ENCODE peak calls at places on chromosomes 5 and 9, in six cellular contexts. Q, S, K, P, N and M are unnamed samples.

GRCh38 chr5:100464418-100464817 is 70.8 kb upstream of the FAM174A start:
- DNase-seq in Q (peak), S (no peak), K (no peak), P (no peak), N (no peak), M (peak)

GRCh38 chr9:110932883-110933282 is 105.4 kb downstream of the LPAR1 start:
- DNase-seq in Q (no peak), S (no peak), K (no peak), P (no peak), N (no peak), M (no peak)

GRCh38 chr9:16653491-16654407 is 216.7 kb downstream of the BNC2 start:
- DNase-seq in Q (no peak), S (no peak), K (no peak), P (peak), N (peak), M (no peak)

GRCh38 chr9:115167175-115167574 is 49.2 kb upstream of the TNC start:
- DNase-seq in Q (peak), S (no peak), K (no peak), P (no peak), N (no peak), M (peak)

GRCh38 chr9:97046228-97046627 is 7.3 kb upstream of the CTSV start:
- DNase-seq in Q (peak), S (no peak), K (no peak), P (no peak), N (no peak), M (peak)

GRCh38 chr9:130242270-130243014 is 23.1 kb upstream of the HMCN2 start:
- DNase-seq in Q (no peak), S (no peak), K (no peak), P (no peak), N (no peak), M (no peak)

GRCh38 chr9:111197251-111197650 is 132.8 kb downstream of the OR2K2 start:
- DNase-seq in Q (no peak), S (no peak), K (no peak), P (no peak), N (no peak), M (no peak)

GRCh38 chr9:120902824-120903608 is 23.6 kb downstream of the TRAF1 start:
- DNase-seq in Q (no peak), S (no peak), K (no peak), P (no peak), N (no peak), M (no peak)

GRCh38 chr5:55816342-55816741 is 34.8 kb upstream of the IL31RA start:
- DNase-seq in Q (peak), S (no peak), K (no peak), P (no peak), N (no peak), M (peak)

GRCh38 chr5:128536229-128536860 is 1.7 kb downstream of the FBN2 start:
- DNase-seq in Q (no peak), S (no peak), K (no peak), P (no peak), N (no peak), M (no peak)

GRCh38 chr9:31808770-31809169 is 575.7 kb upstream of the ACO1 start:
- DNase-seq in Q (no peak), S (no peak), K (no peak), P (no peak), N (no peak), M (no peak)

GRCh38 chr5:60023255-60023654 is 129.7 kb upstream of the PDE4D start:
- DNase-seq in Q (no peak), S (no peak), K (no peak), P (no peak), N (no peak), M (no peak)

GRCh38 chr9:121901616-121902015 is 191.5 kb downstream of the TTLL11 start:
- DNase-seq in Q (no peak), S (no peak), K (no peak), P (no peak), N (no peak), M (no peak)

GRCh38 chr9:99579964-99580363 is 241.7 kb upstream of the NR4A3 start:
- DNase-seq in Q (no peak), S (no peak), K (no peak), P (no peak), N (no peak), M (no peak)

GRCh38 chr9:37200572-37201005 is 80.2 kb downstream of the ZCCHC7 start:
- DNase-seq in Q (peak), S (no peak), K (no peak), P (no peak), N (no peak), M (peak)

GRCh38 chr9:31135567-31135966 is 1248.9 kb upstream of the ACO1 start:
- DNase-seq in Q (no peak), S (no peak), K (no peak), P (no peak), N (no peak), M (no peak)

GRCh38 chr9:128833696-128834095 is 4.1 kb upstream of the SPOUT1 start:
- DNase-seq in Q (no peak), S (no peak), K (no peak), P (no peak), N (no peak), M (no peak)

GRCh38 chr5:175809531-175810121 is 61.8 kb upstream of the CPLX2 start:
- DNase-seq in Q (peak), S (no peak), K (no peak), P (peak), N (no peak), M (no peak)

GRCh38 chr9:133132174-133132573 is 11.1 kb upstream of the RALGDS start:
- DNase-seq in Q (no peak), S (no peak), K (no peak), P (no peak), N (no peak), M (no peak)

GRCh38 chr9:133128152-133128551 is 7.1 kb upstream of the RALGDS start:
- DNase-seq in Q (no peak), S (no peak), K (no peak), P (no peak), N (no peak), M (no peak)

GRCh38 chr9:133129001-133129799 is 8.2 kb upstream of the RALGDS start:
- DNase-seq in Q (no peak), S (no peak), K (no peak), P (no peak), N (no peak), M (no peak)

GRCh38 chr9:133131506-133131905 is 10.5 kb upstream of the RALGDS start:
- DNase-seq in Q (no peak), S (no peak), K (no peak), P (no peak), N (no peak), M (no peak)

DNA sequence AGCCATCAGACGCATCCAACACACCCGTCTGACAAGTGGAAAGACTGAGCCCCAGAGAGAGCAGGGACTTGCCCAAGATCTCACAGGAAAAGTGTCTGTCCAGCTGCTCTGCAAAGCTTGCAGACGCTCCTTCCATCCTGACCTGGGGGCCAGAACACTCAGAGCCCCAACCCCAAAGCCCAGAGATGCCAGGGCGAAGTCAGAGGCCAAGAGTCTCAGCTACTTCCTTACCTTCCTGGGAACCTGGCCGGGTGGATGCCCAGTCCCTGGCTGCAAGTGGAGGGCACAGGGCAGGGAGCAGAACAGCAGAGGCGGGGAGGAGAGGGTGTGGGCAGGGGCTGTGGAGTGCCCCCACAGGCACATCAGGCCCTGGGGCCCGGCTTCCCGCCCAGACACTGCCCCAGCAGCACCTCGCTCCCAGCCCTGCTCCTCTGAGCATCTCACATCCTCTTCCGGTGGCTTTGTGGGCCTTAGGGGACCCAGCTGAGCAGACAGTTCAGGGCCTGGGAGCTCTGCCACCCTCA is 9.7 kb upstream of the RALGDS start:
- DNase-seq in Q (no peak), S (no peak), K (no peak), P (no peak), N (no peak), M (no peak)
- H3K4me3 ChIP-seq in Q (no peak), S (peak), K (no peak), P (no peak), N (no peak), M (no peak)

GRCh38 chr5:23823521-23823920 is 316.1 kb downstream of the PRDM9 start:
- DNase-seq in Q (no peak), S (no peak), K (no peak), P (no peak), N (no peak), M (no peak)

GRCh38 chr5:23825196-23825595 is 317.8 kb downstream of the PRDM9 start:
- DNase-seq in Q (peak), S (no peak), K (no peak), P (no peak), N (no peak), M (no peak)

GRCh38 chr5:23820764-23821471 is 313.5 kb downstream of the PRDM9 start:
- DNase-seq in Q (peak), S (no peak), K (no peak), P (no peak), N (peak), M (peak)
- TF ChIP-seq CTCF in Q (peak), S (peak), K (no peak), P (peak), N (peak), M (peak)

GRCh38 chr9:112382066-112382465 is 2.2 kb downstream of the HSDL2 start:
- DNase-seq in Q (no peak), S (no peak), K (no peak), P (no peak), N (no peak), M (no peak)

GRCh38 chr9:112382501-112383364 is 2.8 kb downstream of the HSDL2 start:
- DNase-seq in Q (no peak), S (no peak), K (no peak), P (no peak), N (no peak), M (no peak)

GRCh38 chr9:112387115-112387514 is 7.2 kb downstream of the HSDL2 start:
- DNase-seq in Q (no peak), S (no peak), K (no peak), P (no peak), N (no peak), M (no peak)

GRCh38 chr9:112384219-112384618 is 4.3 kb downstream of the HSDL2 start:
- DNase-seq in Q (no peak), S (no peak), K (no peak), P (no peak), N (no peak), M (no peak)

GRCh38 chr9:112384690-112385089 is 4.8 kb downstream of the HSDL2 start:
- DNase-seq in Q (no peak), S (no peak), K (no peak), P (no peak), N (no peak), M (no peak)
- H3K4me3 ChIP-seq in Q (no peak), S (no peak), K (no peak), P (no peak), N (no peak), M (no peak)

DNA sequence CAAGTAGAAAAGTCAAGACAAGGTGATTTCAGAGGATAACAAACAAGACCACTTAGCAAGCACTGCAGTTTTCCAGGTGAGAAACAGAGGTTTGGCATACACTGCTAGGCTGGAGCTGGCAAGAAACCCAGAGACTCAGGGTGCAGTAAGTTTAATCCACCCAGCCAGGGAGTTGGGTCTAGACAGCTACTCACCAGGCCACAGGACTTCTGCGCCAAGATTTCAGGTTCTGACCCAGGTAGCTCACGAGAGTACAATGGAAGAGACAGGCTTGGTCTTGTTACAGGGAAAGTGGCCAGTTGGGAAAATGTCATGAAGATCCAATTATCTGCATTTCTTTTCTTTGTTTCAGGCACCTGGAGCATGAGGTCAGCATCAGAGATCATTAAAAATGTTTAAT is 9.8 kb downstream of the SMIM23 start:
- DNase-seq in Q (no peak), S (no peak), K (no peak), P (no peak), N (no peak), M (no peak)
- TF ChIP-seq CTCF in Q (no peak), S (no peak), K (no peak), P (no peak), N (no peak), M (no peak)

GRCh38 chr9:131651160-131651559 is 88.7 kb downstream of the RAPGEF1 start:
- DNase-seq in Q (no peak), S (no peak), K (no peak), P (no peak), N (no peak), M (no peak)

GRCh38 chr9:131650254-131650653 is 89.6 kb downstream of the RAPGEF1 start:
- DNase-seq in Q (no peak), S (no peak), K (no peak), P (no peak), N (no peak), M (no peak)

GRCh38 chr9:131654857-131655577 is 84.9 kb downstream of the RAPGEF1 start:
- DNase-seq in Q (no peak), S (no peak), K (no peak), P (no peak), N (no peak), M (no peak)

GRCh38 chr9:131649646-131650045 is 90.2 kb downstream of the RAPGEF1 start:
- DNase-seq in Q (no peak), S (no peak), K (no peak), P (no peak), N (no peak), M (no peak)

GRCh38 chr9:131651599-131651998 is 88.3 kb downstream of the RAPGEF1 start:
- DNase-seq in Q (peak), S (no peak), K (no peak), P (no peak), N (no peak), M (no peak)
- H3K4me3 ChIP-seq in Q (no peak), S (no peak), K (no peak), P (no peak), N (no peak), M (no peak)